ENCODE peak calls at places on chromosomes 7 and 10, in ten cellular contexts. R, S, D, J, Y, F, K, U, A and H are unnamed samples.

GRCh38 chr7:138979226-138979979 is 1.8 kb downstream of the KIAA1549 start:
- DNase-seq in R (peak), S (peak), D (no peak), J (no peak), Y (peak), F (peak), K (peak), U (peak), A (no peak), H (no peak)

GRCh38 chr7:30504347-30505173 is at the start of gene GGCT:
- DNase-seq in R (peak), S (peak), D (peak), J (peak), Y (peak), F (peak), K (peak), U (peak), A (peak), H (peak)

GRCh38 chr7:32070051-32070405 is 179 bp downstream of the PDE1C start:
- DNase-seq in R (no peak), S (no peak), D (no peak), J (no peak), Y (no peak), F (no peak), K (no peak), U (no peak), A (no peak), H (peak)

GRCh38 chr10:60352105-60352504 is 37.6 kb downstream of the ANK3 start:
- DNase-seq in R (no peak), S (no peak), D (no peak), J (no peak), Y (no peak), F (no peak), K (no peak), U (no peak), A (no peak), H (no peak)

GRCh38 chr7:84548366-84549085 is 353.9 kb upstream of the SEMA3A start:
- DNase-seq in R (peak), S (no peak), D (no peak), J (no peak), Y (no peak), F (no peak), K (peak), U (no peak), A (no peak), H (peak)

GRCh38 chr7:73704640-73705550 is 14.6 kb downstream of the STX1A start:
- DNase-seq in R (no peak), S (peak), D (no peak), J (no peak), Y (no peak), F (no peak), K (peak), U (no peak), A (no peak), H (no peak)

GRCh38 chr10:94036664-94037033 is 42.9 kb downstream of the PLCE1 start:
- DNase-seq in R (no peak), S (peak), D (no peak), J (no peak), Y (no peak), F (no peak), K (peak), U (no peak), A (no peak), H (no peak)

GRCh38 chr7:142636751-142637150 is 112.5 kb upstream of the PRSS1 start:
- DNase-seq in R (no peak), S (no peak), D (no peak), J (no peak), Y (no peak), F (no peak), K (no peak), U (no peak), A (no peak), H (no peak)

GRCh38 chr10:113053091-113053490 is 103.0 kb downstream of the TCF7L2 start:
- DNase-seq in R (no peak), S (no peak), D (no peak), J (peak), Y (no peak), F (no peak), K (no peak), U (no peak), A (no peak), H (no peak)

GRCh38 chr10:89346264-89346971 is 18.6 kb downstream of the IFIT3 start:
- DNase-seq in R (peak), S (peak), D (peak), J (no peak), Y (peak), F (no peak), K (peak), U (peak), A (no peak), H (peak)

GRCh38 chr10:22427101-22427500 is 81.8 kb downstream of the SPAG6 start:
- DNase-seq in R (peak), S (peak), D (no peak), J (no peak), Y (no peak), F (no peak), K (peak), U (no peak), A (no peak), H (peak)

GRCh38 chr7:29345590-29345989 is 151.0 kb downstream of the CHN2 start:
- DNase-seq in R (peak), S (peak), D (peak), J (peak), Y (peak), F (no peak), K (peak), U (peak), A (no peak), H (peak)

GRCh38 chr7:128309921-128310320 is 33.8 kb downstream of the RBM28 start:
- DNase-seq in R (no peak), S (no peak), D (no peak), J (no peak), Y (no peak), F (no peak), K (no peak), U (no peak), A (no peak), H (no peak)

GRCh38 chr7:41224063-41224763 is 478.7 kb downstream of the INHBA start:
- DNase-seq in R (peak), S (peak), D (no peak), J (no peak), Y (no peak), F (peak), K (peak), U (no peak), A (peak), H (peak)

GRCh38 chr7:141874787-141875186 is 33.5 kb upstream of the PRSS37 start:
- DNase-seq in R (no peak), S (no peak), D (no peak), J (no peak), Y (no peak), F (no peak), K (no peak), U (peak), A (no peak), H (no peak)

GRCh38 chr10:69088471-69088769 is 517 bp downstream of the SRGN start:
- DNase-seq in R (no peak), S (no peak), D (no peak), J (no peak), Y (peak), F (no peak), K (no peak), U (no peak), A (no peak), H (no peak)

GRCh38 chr7:128454808-128455555 is 696 bp upstream of the HILPDA start:
- DNase-seq in R (peak), S (peak), D (no peak), J (no peak), Y (peak), F (no peak), K (peak), U (peak), A (no peak), H (peak)

GRCh38 chr7:128164061-128164954 is 76.8 kb upstream of the LEP start:
- DNase-seq in R (peak), S (peak), D (no peak), J (no peak), Y (no peak), F (peak), K (peak), U (no peak), A (no peak), H (peak)

GRCh38 chr7:70338061-70338460 is 739.8 kb downstream of the AUTS2 start:
- DNase-seq in R (no peak), S (no peak), D (no peak), J (no peak), Y (no peak), F (no peak), K (no peak), U (no peak), A (no peak), H (no peak)

GRCh38 chr10:121406823-121407545 is 191.3 kb downstream of the FGFR2 start:
- DNase-seq in R (no peak), S (no peak), D (no peak), J (no peak), Y (no peak), F (no peak), K (no peak), U (no peak), A (no peak), H (no peak)

GRCh38 chr10:34171957-34172527 is 643.1 kb downstream of the PARD3 start:
- DNase-seq in R (peak), S (peak), D (no peak), J (no peak), Y (no peak), F (no peak), K (peak), U (no peak), A (no peak), H (peak)

GRCh38 chr7:36905836-36906235 is 181.5 kb upstream of the AOAH start:
- DNase-seq in R (no peak), S (no peak), D (no peak), J (no peak), Y (no peak), F (no peak), K (no peak), U (no peak), A (no peak), H (no peak)

GRCh38 chr10:91360434-91360833 is 49.7 kb upstream of the HECTD2 start:
- DNase-seq in R (no peak), S (no peak), D (no peak), J (no peak), Y (no peak), F (peak), K (no peak), U (no peak), A (no peak), H (peak)

GRCh38 chr10:118504044-118504944 is 91.2 kb downstream of the PRLHR start:
- DNase-seq in R (peak), S (peak), D (no peak), J (no peak), Y (peak), F (peak), K (peak), U (peak), A (no peak), H (peak)

GRCh38 chr10:73650537-73651331 is 5.1 kb downstream of the SYNPO2L start:
- DNase-seq in R (peak), S (peak), D (no peak), J (peak), Y (peak), F (peak), K (peak), U (peak), A (no peak), H (peak)

GRCh38 chr10:23035569-23035968 is 59.8 kb upstream of the MSRB2 start:
- DNase-seq in R (peak), S (peak), D (peak), J (no peak), Y (peak), F (no peak), K (peak), U (no peak), A (no peak), H (peak)

GRCh38 chr10:91294134-91294906 is 73.9 kb downstream of the PCGF5 start:
- DNase-seq in R (no peak), S (no peak), D (no peak), J (no peak), Y (no peak), F (no peak), K (no peak), U (no peak), A (no peak), H (no peak)

GRCh38 chr10:5078781-5079180 is 15.4 kb upstream of the AKR1C3 start:
- DNase-seq in R (no peak), S (peak), D (no peak), J (no peak), Y (peak), F (no peak), K (no peak), U (no peak), A (no peak), H (no peak)

GRCh38 chr7:140435252-140435895 is 31.5 kb downstream of the RAB19 start:
- DNase-seq in R (no peak), S (no peak), D (no peak), J (no peak), Y (no peak), F (peak), K (no peak), U (no peak), A (no peak), H (no peak)

GRCh38 chr10:72784551-72785421 is 92.8 kb downstream of the MCU start:
- DNase-seq in R (peak), S (peak), D (peak), J (peak), Y (no peak), F (peak), K (peak), U (no peak), A (no peak), H (peak)

GRCh38 chr10:101686133-101686925 is 8.6 kb downstream of the FBXW4 start:
- DNase-seq in R (no peak), S (no peak), D (no peak), J (no peak), Y (no peak), F (no peak), K (peak), U (no peak), A (no peak), H (peak)

GRCh38 chr10:61283489-61284221 is 169.5 kb downstream of the TMEM26 start:
- DNase-seq in R (peak), S (no peak), D (no peak), J (no peak), Y (peak), F (no peak), K (peak), U (no peak), A (no peak), H (no peak)

GRCh38 chr7:64959072-64959747 is 31.6 kb downstream of the ZNF117 start:
- DNase-seq in R (no peak), S (no peak), D (no peak), J (no peak), Y (no peak), F (no peak), K (no peak), U (no peak), A (no peak), H (no peak)

GRCh38 chr7:1569016-1569415 is 816 bp downstream of the PSMG3 start:
- DNase-seq in R (peak), S (peak), D (no peak), J (peak), Y (no peak), F (no peak), K (peak), U (peak), A (no peak), H (peak)

GRCh38 chr10:5589071-5589962 is 64.6 kb downstream of the CALML3 start:
- DNase-seq in R (no peak), S (peak), D (no peak), J (no peak), Y (peak), F (no peak), K (no peak), U (no peak), A (no peak), H (no peak)

GRCh38 chr10:126262971-126263370 is 125.3 kb downstream of the ADAM12 start:
- DNase-seq in R (peak), S (no peak), D (no peak), J (no peak), Y (no peak), F (no peak), K (no peak), U (no peak), A (no peak), H (no peak)

GRCh38 chr10:71094712-71095390 is 117.5 kb upstream of the UNC5B start:
- DNase-seq in R (no peak), S (peak), D (no peak), J (no peak), Y (no peak), F (no peak), K (peak), U (no peak), A (no peak), H (no peak)

GRCh38 chr7:112550468-112551060 is 69.8 kb downstream of the LSMEM1 start:
- DNase-seq in R (peak), S (peak), D (peak), J (no peak), Y (peak), F (peak), K (peak), U (peak), A (peak), H (peak)

GRCh38 chr10:17665742-17666141 is 21.8 kb downstream of the STAM start:
- DNase-seq in R (peak), S (peak), D (no peak), J (no peak), Y (no peak), F (peak), K (peak), U (no peak), A (no peak), H (peak)

GRCh38 chr7:112470194-112470593 is 10.6 kb upstream of the LSMEM1 start:
- DNase-seq in R (no peak), S (no peak), D (no peak), J (no peak), Y (no peak), F (no peak), K (no peak), U (no peak), A (no peak), H (no peak)